ENCODE peak calls at places on chromosome 2, in eight cellular contexts. N, W, O, C, Z, H, S and V are unnamed samples.

GRCh38 chr2:23380562-23381065 is 4.4 kb upstream of the KLHL29 start:
- DNase-seq in Z (peak; percentile 69), C (no peak), H (no peak), S (no peak), N (no peak), W (no peak), O (no peak), V (no peak)

GRCh38 chr2:158034198-158034831 is 67.4 kb upstream of the UPP2 start:
- DNase-seq in H (peak; percentile 27), S (no peak), Z (peak; percentile 29), N (peak; percentile 27), W (no peak), O (no peak), C (peak; percentile 73), V (no peak)

GRCh38 chr2:185522472-185522871 is 216.1 kb upstream of the FSIP2 start:
- DNase-seq in C (no peak), S (no peak), H (no peak), O (no peak), Z (no peak), N (no peak), W (no peak), V (no peak)

GRCh38 chr2:192151848-192152247 is 42.9 kb downstream of the TMEFF2 start:
- DNase-seq in N (no peak), S (peak; percentile 18), W (no peak), C (peak; percentile 69), Z (no peak), H (no peak), O (no peak), V (no peak)

GRCh38 chr2:55771612-55772011 is 78.0 kb upstream of the PNPT1 start:
- DNase-seq in W (no peak), C (no peak), S (no peak), Z (peak; percentile 25), H (no peak), O (no peak), N (no peak), V (no peak)

GRCh38 chr2:98472132-98472650 is 27.5 kb downstream of the INPP4A start:
- DNase-seq in C (no peak), O (no peak), W (no peak), H (no peak), S (no peak), Z (no peak), N (no peak), V (no peak)

GRCh38 chr2:40367652-40368051 is 84.2 kb downstream of the SLC8A1 start:
- DNase-seq in H (no peak), O (no peak), Z (no peak), N (no peak), W (no peak), S (peak; percentile 61), C (peak; percentile 89), V (no peak)

GRCh38 chr2:111898703-111899514 is 502 bp downstream of the MERTK start:
- DNase-seq in W (peak; percentile 81), S (no peak), C (no peak), O (peak; percentile 43), H (no peak), Z (peak; percentile 35), N (no peak), V (no peak)

GRCh38 chr2:49248506-49248905 is 94.2 kb upstream of the FSHR start:
- DNase-seq in Z (no peak), N (no peak), W (no peak), O (no peak), S (peak; percentile 35), H (peak; percentile 86), C (peak; percentile 89), V (no peak)

GRCh38 chr2:129092871-129093385 is 774.3 kb upstream of the HS6ST1 start:
- DNase-seq in H (no peak), W (no peak), O (no peak), Z (no peak), S (no peak), N (no peak), C (no peak), V (no peak)

GRCh38 chr2:205814039-205814364 is 131.7 kb downstream of the NRP2 start:
- DNase-seq in C (no peak), W (no peak), N (no peak), O (no peak), S (peak; percentile 66), H (no peak), Z (no peak), V (no peak)
- TF ChIP-seq CTCF in C (no peak), W (no peak), N (no peak), O (no peak), S (no peak), H (no peak), Z (no peak), V (no peak)

DNA sequence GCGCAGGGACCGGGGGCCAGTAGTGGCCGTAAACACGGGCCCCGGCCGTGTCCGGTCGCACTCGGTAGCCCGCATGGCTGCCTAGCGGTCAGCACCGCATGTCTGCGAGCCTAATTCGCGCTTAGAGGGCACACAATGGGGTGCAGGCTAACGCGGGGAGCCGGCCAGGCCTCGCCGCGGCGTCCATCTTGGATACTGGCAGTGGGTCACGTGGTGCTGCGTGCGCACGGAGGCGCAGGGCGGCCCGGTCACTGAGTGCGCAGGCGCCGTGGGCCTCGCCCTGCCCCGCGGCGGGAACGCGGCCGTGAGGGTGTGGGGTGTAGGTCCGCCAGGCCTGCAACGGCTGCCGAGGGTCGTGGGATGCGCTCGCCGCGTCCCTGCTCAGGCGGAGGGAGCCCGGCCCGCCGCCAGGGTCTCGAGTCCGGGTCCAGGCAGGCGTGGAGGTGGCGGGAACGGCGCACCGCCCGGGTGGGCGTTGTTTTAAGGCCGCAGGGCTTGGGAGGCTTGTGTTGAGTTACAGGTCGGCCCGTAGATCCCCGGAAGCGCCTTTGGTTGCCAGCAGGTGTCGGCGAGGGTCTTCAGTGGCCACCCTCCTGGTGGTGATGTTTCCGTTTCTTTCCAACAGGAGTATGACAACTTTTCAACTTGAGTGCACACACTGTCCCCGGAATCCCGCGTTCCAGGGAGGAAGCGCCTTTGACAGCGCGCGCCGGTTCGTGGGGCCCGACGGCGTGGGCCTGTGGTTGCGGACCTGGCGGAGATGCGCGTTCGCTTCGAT is 819 bp upstream of the HDAC4 start:
- DNase-seq in S (peak; percentile 84), O (peak; percentile 94), N (peak; percentile 92), H (peak; percentile 61), Z (peak; percentile 99), W (peak; percentile 96), C (peak; percentile 78), V (peak; percentile 94)
- TF ChIP-seq CTCF in S (peak; percentile 19), O (no peak), N (peak; percentile 49), H (no peak), Z (no peak), W (no peak), C (no peak), V (no peak)

GRCh38 chr2:180238729-180239128 is 231.6 kb upstream of the CWC22 start:
- DNase-seq in W (no peak), Z (no peak), H (no peak), N (no peak), O (no peak), S (no peak), C (no peak), V (no peak)

GRCh38 chr2:180246281-180246680 is 239.2 kb upstream of the CWC22 start:
- DNase-seq in O (no peak), Z (no peak), N (no peak), C (no peak), S (no peak), W (no peak), H (no peak), V (no peak)

GRCh38 chr2:180240774-180241173 is 233.7 kb upstream of the CWC22 start:
- DNase-seq in Z (no peak), W (no peak), H (no peak), N (no peak), O (no peak), S (peak; percentile 12), C (no peak), V (no peak)
- TF ChIP-seq CTCF in Z (peak; percentile 34), W (no peak), H (peak; percentile 52), N (peak; percentile 18), O (no peak), S (peak; percentile 69), C (peak; percentile 47), V (no peak)

GRCh38 chr2:20617892-20618467 is 32.9 kb downstream of the HS1BP3 start:
- DNase-seq in W (peak; percentile 98), S (no peak), C (peak; percentile 98), H (peak; percentile 97), Z (no peak), O (peak; percentile 96), N (no peak), V (no peak)
- TF ChIP-seq CTCF in W (peak; percentile 33), S (peak; percentile 32), C (peak; percentile 73), H (peak; percentile 67), Z (no peak), O (peak; percentile 66), N (peak; percentile 21), V (no peak)